ENCODE peak calls at places on chromosomes 7 and 10, in six cellular contexts. A is HT1080; P is neural crest cell; R is dorsolateral prefrontal cortex; F is T-helper 2 cell treated with Interferon-gamma antibody and Interleukin-4, amounts not matched to agents 5 μg/mL and 100 μg/mL, for 36 hours; B is CD4-positive, alpha-beta T cell. D is an unnamed sample.

GRCh38 chr7:134364619-134365037 is 47.9 kb upstream of the SLC35B4 start:
- DNase-seq in A (peak; percentile 87), P (no peak), B (no peak), R (no peak), F (no peak), D (no peak)

GRCh38 chr7:37230221-37230620 is 218.4 kb downstream of the ELMO1 start:
- DNase-seq in F (no peak), A (no peak), B (no peak), R (no peak), P (no peak), D (no peak)

GRCh38 chr10:104941662-104942061 is 300.6 kb downstream of the SORCS3 start:
- DNase-seq in F (no peak), P (no peak), B (no peak), A (no peak), R (no peak), D (no peak)

GRCh38 chr7:27185708-27186449 is 847 bp upstream of the HOXA11 start:
- DNase-seq in B (no peak), P (no peak), A (no peak), R (no peak), F (no peak), D (no peak)

GRCh38 chr10:782751-783648 is 93.5 kb upstream of the DIP2C start:
- DNase-seq in B (no peak), P (peak; percentile 1), A (no peak), R (no peak), F (no peak), D (no peak)

GRCh38 chr10:44911081-44911540 is at the start of gene TMEM72:
- DNase-seq in F (no peak), A (no peak), B (no peak), P (no peak), R (no peak), D (no peak)

GRCh38 chr7:108247646-108248045 is 117.5 kb upstream of the LAMB4 start:
- DNase-seq in B (no peak), P (no peak), A (peak; percentile 74), F (no peak), R (no peak), D (no peak)

GRCh38 chr7:98870071-98870651 is 347 bp upstream of the TMEM130 start:
- DNase-seq in A (no peak), F (peak; percentile 64), B (peak; percentile 21), P (no peak), R (peak; percentile 86), D (peak; percentile 85)

GRCh38 chr7:98297619-98298286 is 16.3 kb downstream of the BRI3 start:
- DNase-seq in P (no peak), F (no peak), A (no peak), R (no peak), B (no peak), D (no peak)

GRCh38 chr10:122541541-122542002 is 19.0 kb upstream of the DMBT1 start:
- DNase-seq in B (no peak), P (no peak), F (no peak), R (no peak), A (peak; percentile 42), D (no peak)

GRCh38 chr10:43160067-43160918 is 22.0 kb downstream of the CSGALNACT2 start:
- DNase-seq in B (no peak), P (no peak), F (peak; percentile 26), A (peak; percentile 60), R (no peak), D (no peak)

D was measured in hypothalamus.